ENCODE peak calls at places on chromosomes 7 and 10, in six cellular contexts. C is effector memory CD4-positive, alpha-beta T cell; K is neuronal stem cell; P is mammary epithelial cell; Z is heart right ventricle; Y is esophagus squamous epithelium. U is an unnamed sample. For H3K4me1, the result is how much of the 10 kb centered on the place peaks cover.

GRCh38 chr7:104859754-104860426 is 154.1 kb upstream of the KMT2E start:
- DNase-seq in C (no peak), K (no peak), P (no peak), Z (no peak), Y (no peak), U (no peak)

GRCh38 chr7:27514861-27515260 is 147.8 kb downstream of the HIBADH start:
- DNase-seq in C (no peak), K (no peak), P (no peak), Z (no peak), Y (no peak), U (no peak)

GRCh38 chr10:44647877-44648542 is 263.1 kb upstream of the CXCL12 start:
- DNase-seq in C (no peak), K (no peak), P (peak), Z (no peak), Y (no peak), U (no peak)

GRCh38 chr10:91652364-91652763 is 19.5 kb upstream of the PPP1R3C start:
- DNase-seq in C (no peak), K (no peak), P (peak), Z (no peak), Y (no peak), U (no peak)

GRCh38 chr7:151006590-151007300 is 15.9 kb downstream of the NOS3 start:
- DNase-seq in C (no peak), K (no peak), P (no peak), Z (no peak), Y (no peak), U (no peak)

GRCh38 chr7:54858008-54858692 is 99.1 kb upstream of the SEC61G start:
- DNase-seq in C (no peak), K (peak), P (peak), Z (no peak), Y (no peak), U (no peak)

GRCh38 chr10:10589540-10589939 is 428.1 kb upstream of the CELF2 start:
- DNase-seq in C (no peak), K (no peak), P (no peak), Z (no peak), Y (no peak), U (peak)

GRCh38 chr7:28078036-28078901 is 102.3 kb downstream of the JAZF1 start:
- DNase-seq in C (peak), K (no peak), P (peak), Z (peak), Y (no peak), U (no peak)

GRCh38 chr7:80039255-80039884 is 95.3 kb upstream of the GNAI1 start:
- DNase-seq in C (no peak), K (no peak), P (no peak), Z (no peak), Y (no peak), U (no peak)

DNA sequence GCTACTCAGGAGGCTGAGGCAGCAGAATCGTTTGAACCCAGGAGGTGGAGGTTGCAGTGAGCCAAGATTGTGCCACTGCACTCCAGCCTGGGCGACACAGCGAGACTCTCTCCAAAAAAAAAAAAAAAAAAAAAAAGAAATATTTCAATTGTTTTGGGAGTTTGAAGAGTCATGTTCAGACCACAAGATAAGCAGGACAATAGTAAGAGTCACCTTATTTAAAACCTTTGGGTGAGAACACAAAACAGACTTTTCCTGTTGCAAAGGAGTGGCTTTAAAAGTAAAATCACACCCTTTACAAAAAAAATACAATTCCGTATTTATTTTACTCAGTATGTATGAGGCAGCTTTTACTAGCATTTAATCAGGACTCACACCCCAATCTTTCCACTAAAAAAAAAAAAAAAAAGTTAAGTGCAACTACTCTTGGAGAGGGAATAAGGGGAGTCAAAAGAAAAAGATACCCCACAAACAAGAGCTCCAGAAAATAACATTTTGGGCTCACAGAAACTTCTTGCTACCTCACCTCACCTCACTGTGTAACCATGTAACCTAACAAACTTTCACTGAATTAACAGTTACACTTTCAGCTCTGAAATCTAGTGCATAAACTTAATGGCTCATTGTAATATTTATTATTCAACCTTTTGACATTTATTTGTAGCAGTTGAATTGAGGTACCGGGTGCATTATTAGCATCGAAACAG is 11.2 kb downstream of the SKIDA1 start:
- DNase-seq in C (no peak), K (no peak), P (no peak), Z (no peak), Y (no peak), U (no peak)
- H3K27ac ChIP-seq in C (no peak), K (no peak), P (no peak), Z (no peak), Y (no peak), U (no peak)

DNA sequence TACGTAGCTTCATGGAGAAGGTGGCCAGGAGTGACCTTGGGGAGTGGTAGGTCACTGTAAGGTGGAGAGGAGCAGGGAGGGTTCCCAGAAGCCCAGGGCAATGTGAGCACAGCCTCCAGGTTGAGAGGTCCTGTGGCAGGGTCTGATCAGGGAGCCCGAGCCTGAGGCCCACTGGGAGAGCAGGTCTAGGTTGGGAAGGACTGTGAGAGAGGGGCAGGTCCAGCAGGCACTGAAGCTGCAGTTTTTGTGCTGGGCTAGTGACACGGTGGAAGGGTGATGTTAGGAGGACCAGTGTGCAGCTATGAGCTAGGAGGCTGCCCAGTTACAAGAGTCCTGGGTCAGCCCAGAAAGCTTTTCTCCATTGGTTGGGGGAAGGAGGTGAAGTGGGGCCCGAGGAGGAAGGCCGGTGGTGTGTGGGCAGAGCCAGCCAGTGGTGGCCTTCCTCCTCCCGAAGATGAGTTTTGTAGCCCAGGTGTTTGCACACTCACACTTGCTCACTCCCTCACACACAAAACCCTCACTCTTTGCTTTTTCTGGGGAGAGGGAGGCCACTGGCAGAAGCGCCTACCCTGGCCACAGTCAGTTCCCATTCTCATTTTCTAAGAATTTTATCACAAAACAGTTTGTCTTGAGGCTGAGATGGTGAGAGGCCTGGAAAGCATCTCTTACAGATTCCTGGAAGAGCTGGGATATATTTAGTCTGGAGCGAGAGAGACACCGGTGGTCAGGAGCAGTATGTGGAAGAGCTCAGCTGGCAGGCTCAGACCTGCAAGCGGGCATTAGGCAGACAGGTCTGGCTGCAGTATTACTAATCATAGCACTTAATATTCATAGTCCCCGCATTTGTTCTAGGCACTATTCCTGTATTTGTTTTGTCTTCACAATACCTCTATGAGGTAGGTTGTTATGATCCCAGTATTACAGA is 57.1 kb downstream of the ZNF467 start:
- DNase-seq in C (no peak), K (no peak), P (peak), Z (no peak), Y (no peak), U (peak)
- H3K4me3 ChIP-seq in C (no peak), K (peak), P (peak), Z (peak), Y (peak), U (peak)

GRCh38 chr10:80520661-80521488 is 16.8 kb upstream of the SH2D4B start:
- DNase-seq in C (no peak), K (no peak), P (no peak), Z (no peak), Y (no peak), U (no peak)
- H3K4me1 ChIP-seq in C (under half), K (under half), P (under half), Z (half or more), Y (under half), U (under half)

GRCh38 chr10:59012839-59013238 is 163.6 kb upstream of the PHYHIPL start:
- DNase-seq in C (no peak), K (no peak), P (no peak), Z (no peak), Y (no peak), U (no peak)
- H3K27ac ChIP-seq in C (no peak), K (no peak), P (no peak), Z (no peak), Y (no peak), U (no peak)

GRCh38 chr10:86956841-86957448 is 470 bp downstream of the MMRN2 start:
- DNase-seq in C (no peak), K (no peak), P (no peak), Z (no peak), Y (no peak), U (no peak)
- H3K4me3 ChIP-seq in C (no peak), K (no peak), P (no peak), Z (peak), Y (peak), U (peak)

GRCh38 chr10:64617071-64617470 is 1095.9 kb downstream of the REEP3 start:
- DNase-seq in C (no peak), K (no peak), P (no peak), Z (no peak), Y (no peak), U (no peak)
- H3K4me1 ChIP-seq in C (under half), K (under half), P (under half), Z (under half), Y (under half), U (under half)

GRCh38 chr10:101529720-101530553 is 58.1 kb downstream of the POLL start:
- DNase-seq in C (no peak), K (no peak), P (no peak), Z (no peak), Y (no peak), U (no peak)
- H3K27ac ChIP-seq in C (no peak), K (peak), P (no peak), Z (no peak), Y (no peak), U (no peak)

GRCh38 chr7:64045301-64046040 is at the start of gene ZNF727:
- DNase-seq in C (no peak), K (no peak), P (no peak), Z (peak), Y (no peak), U (peak)
- H3K4me3 ChIP-seq in C (no peak), K (no peak), P (no peak), Z (peak), Y (peak), U (peak)

U was measured in right atrium auricular region.